ENCODE peak calls at places on chromosomes 7 and 10, in seven cellular contexts. S is fibroblast of mammary gland, T is upper lobe of left lung, R is HFF-Myc, X is retinal pigment epithelial cell, M is AG09309, A is fibroblast of lung. P is an unnamed sample.

GRCh38 chr7:1458676-1459511 is at the start of gene MICALL2:
- DNase-seq in S (peak), T (peak), R (peak), X (peak), M (no peak), A (peak), P (peak)

GRCh38 chr7:5426226-5426475 is 2.5 kb upstream of the TNRC18 start:
- DNase-seq in S (peak), T (no peak), R (no peak), X (no peak), M (no peak), A (peak), P (no peak)

GRCh38 chr7:44348300-44348699 is 22.9 kb upstream of the CAMK2B start:
- DNase-seq in S (peak), T (no peak), R (no peak), X (peak), M (no peak), A (no peak), P (no peak)

GRCh38 chr10:31526681-31527080 is 207.7 kb downstream of the ZEB1 start:
- DNase-seq in S (peak), T (no peak), R (no peak), X (no peak), M (no peak), A (peak), P (no peak)

GRCh38 chr10:16867556-16867955 is 50.3 kb upstream of the RSU1 start:
- DNase-seq in S (peak), T (no peak), R (no peak), X (peak), M (no peak), A (peak), P (no peak)

GRCh38 chr7:47378728-47379395 is 203.0 kb downstream of the TNS3 start:
- DNase-seq in S (no peak), T (no peak), R (no peak), X (no peak), M (no peak), A (no peak), P (no peak)

GRCh38 chr10:133143546-133143945 is 16.5 kb upstream of the KNDC1 start:
- DNase-seq in S (no peak), T (no peak), R (no peak), X (no peak), M (no peak), A (no peak), P (no peak)

GRCh38 chr10:77680811-77681210 is 43.2 kb upstream of the KCNMA1 start:
- DNase-seq in S (no peak), T (no peak), R (no peak), X (no peak), M (no peak), A (no peak), P (no peak)

GRCh38 chr7:152887191-152887590 is 127.6 kb downstream of the ACTR3B start:
- DNase-seq in S (no peak), T (peak), R (no peak), X (no peak), M (no peak), A (no peak), P (no peak)

GRCh38 chr10:113454341-113455061 is 98.4 kb upstream of the HABP2 start:
- DNase-seq in S (peak), T (peak), R (no peak), X (no peak), M (no peak), A (peak), P (no peak)

GRCh38 chr7:30906520-30907240 is 5.0 kb upstream of the AQP1 start:
- DNase-seq in S (peak), T (no peak), R (no peak), X (no peak), M (peak), A (peak), P (no peak)

GRCh38 chr7:70446448-70447143 is 685.3 kb upstream of the GALNT17 start:
- DNase-seq in S (no peak), T (no peak), R (no peak), X (no peak), M (no peak), A (no peak), P (no peak)

GRCh38 chr10:45442670-45443069 is 68.7 kb downstream of the ALOX5 start:
- DNase-seq in S (no peak), T (no peak), R (no peak), X (no peak), M (no peak), A (no peak), P (no peak)

GRCh38 chr10:29102233-29102632 is 186.6 kb upstream of the LYZL1 start:
- DNase-seq in S (no peak), T (no peak), R (no peak), X (no peak), M (no peak), A (peak), P (no peak)

GRCh38 chr10:131757285-131758058 is 143.3 kb upstream of the PPP2R2D start:
- DNase-seq in S (no peak), T (peak), R (no peak), X (no peak), M (no peak), A (no peak), P (no peak)

GRCh38 chr7:155456517-155456771 is 1.5 kb upstream of the EN2 start:
- DNase-seq in S (no peak), T (no peak), R (no peak), X (no peak), M (no peak), A (no peak), P (no peak)
- H3K4me3 ChIP-seq in S (no peak), T (peak), R (no peak), X (no peak), M (no peak), A (no peak), P (no peak)

DNA sequence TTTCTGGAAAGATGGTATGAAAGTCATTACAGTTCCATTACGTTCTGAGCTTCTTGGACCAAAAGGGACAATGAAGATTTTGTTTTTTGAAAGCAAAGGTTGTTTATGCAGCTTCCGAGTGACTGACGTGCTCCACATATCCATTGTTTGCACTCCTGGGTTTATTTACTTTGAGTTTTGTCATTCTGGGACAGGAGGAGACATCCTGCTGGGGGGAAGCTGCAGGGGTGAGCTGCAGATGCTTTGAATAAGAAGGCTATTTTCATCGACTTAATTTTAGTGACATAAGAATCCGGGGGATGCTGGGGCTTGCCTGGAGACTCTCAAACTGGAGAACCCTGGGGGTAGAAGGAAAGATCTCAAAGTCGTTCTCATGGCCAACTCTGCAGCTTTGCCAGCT is 12.7 kb upstream of the SFMBT2 start:
- DNase-seq in S (no peak), T (no peak), R (no peak), X (no peak), M (no peak), A (no peak), P (no peak)
- H3K4me3 ChIP-seq in S (no peak), T (no peak), R (no peak), X (no peak), M (no peak), A (no peak), P (no peak)

DNA sequence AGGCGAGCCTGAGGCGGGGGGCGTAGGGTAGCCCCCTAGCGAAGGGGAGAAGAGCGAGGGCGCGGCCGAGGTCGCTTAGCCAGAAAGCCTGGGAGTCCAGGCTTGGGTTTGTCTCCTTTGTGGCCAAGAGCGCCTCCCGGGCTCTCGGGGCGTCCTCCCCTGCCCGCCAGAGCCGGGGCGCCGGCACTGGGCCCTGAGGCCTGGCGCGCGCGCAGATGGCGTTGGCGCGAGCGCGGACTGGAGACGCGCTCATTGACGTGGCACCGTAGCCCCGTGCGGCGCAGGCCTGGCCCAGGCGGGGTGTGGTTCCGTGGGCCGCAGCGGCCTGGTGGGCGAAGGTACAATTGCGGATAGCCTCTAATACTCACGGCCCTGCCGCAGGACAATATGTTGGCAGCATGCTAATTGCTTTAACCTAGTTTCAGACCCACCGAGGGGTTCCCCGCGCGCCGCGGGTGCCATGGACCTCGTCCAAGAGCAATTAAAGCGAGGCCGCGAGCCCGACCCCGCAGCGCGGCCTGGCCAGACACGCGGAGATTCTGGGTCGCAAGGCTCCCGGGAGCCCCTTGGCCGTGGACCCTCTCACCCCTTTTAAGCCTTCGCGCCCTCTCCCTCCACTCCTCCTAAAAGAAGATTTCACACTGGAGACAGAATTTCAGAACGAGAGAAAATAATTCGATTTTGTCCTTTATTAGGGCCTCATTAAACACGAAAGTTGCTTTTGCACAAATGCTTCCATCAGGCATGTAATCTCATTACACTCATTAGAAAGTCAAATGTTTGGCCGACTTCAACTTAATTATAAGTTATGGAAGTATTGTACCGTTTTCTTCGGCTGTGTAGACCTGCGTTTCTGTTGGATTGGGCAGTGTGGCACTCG is 3.1 kb downstream of the PTF1A start:
- DNase-seq in S (no peak), T (no peak), R (no peak), X (no peak), M (no peak), A (no peak), P (no peak)
- H3K4me3 ChIP-seq in S (no peak), T (no peak), R (no peak), X (no peak), M (no peak), A (no peak), P (peak)

GRCh38 chr10:52258791-52259427 is 55.2 kb upstream of the DKK1 start:
- DNase-seq in S (no peak), T (no peak), R (no peak), X (no peak), M (no peak), A (peak), P (no peak)
- H3K4me3 ChIP-seq in S (no peak), T (no peak), R (no peak), X (no peak), M (no peak), A (no peak), P (no peak)

GRCh38 chr7:101161692-101162461 is 3.5 kb downstream of the VGF start:
- DNase-seq in S (no peak), T (no peak), R (no peak), X (no peak), M (no peak), A (no peak), P (no peak)
- H3K4me3 ChIP-seq in S (no peak), T (no peak), R (peak), X (no peak), M (no peak), A (no peak), P (no peak)

GRCh38 chr7:33043434-33043833 is 19.1 kb downstream of the NT5C3A start:
- DNase-seq in S (no peak), T (no peak), R (no peak), X (no peak), M (no peak), A (no peak), P (no peak)

GRCh38 chr7:33039257-33039904 is 23.2 kb downstream of the NT5C3A start:
- DNase-seq in S (peak), T (no peak), R (no peak), X (no peak), M (no peak), A (no peak), P (no peak)

GRCh38 chr7:33038639-33039038 is 23.9 kb downstream of the NT5C3A start:
- DNase-seq in S (no peak), T (no peak), R (no peak), X (no peak), M (no peak), A (no peak), P (no peak)

GRCh38 chr7:33040803-33041516 is 21.6 kb downstream of the NT5C3A start:
- DNase-seq in S (peak), T (peak), R (no peak), X (no peak), M (no peak), A (no peak), P (peak)

DNA sequence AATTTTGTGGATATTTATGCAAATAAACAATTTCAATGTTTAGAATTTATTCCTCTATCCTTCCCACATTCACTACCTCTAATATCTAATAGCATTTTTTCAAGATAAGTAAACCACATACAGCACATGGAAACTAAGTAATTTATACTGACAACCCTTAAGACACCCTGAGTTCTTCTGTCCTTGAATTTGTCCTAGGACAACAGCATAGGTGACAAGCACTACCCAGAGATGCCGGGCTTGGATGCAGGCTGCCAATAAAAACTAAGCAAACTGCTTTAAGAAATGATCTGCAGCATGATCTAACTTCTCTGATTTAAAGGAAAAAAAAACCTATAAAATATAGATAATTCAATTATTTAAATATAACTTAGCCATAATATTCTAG is 22.7 kb downstream of the NT5C3A start:
- DNase-seq in S (no peak), T (no peak), R (no peak), X (no peak), M (no peak), A (no peak), P (no peak)
- H3K4me3 ChIP-seq in S (peak), T (peak), R (peak), X (no peak), M (peak), A (peak), P (peak)

DNA sequence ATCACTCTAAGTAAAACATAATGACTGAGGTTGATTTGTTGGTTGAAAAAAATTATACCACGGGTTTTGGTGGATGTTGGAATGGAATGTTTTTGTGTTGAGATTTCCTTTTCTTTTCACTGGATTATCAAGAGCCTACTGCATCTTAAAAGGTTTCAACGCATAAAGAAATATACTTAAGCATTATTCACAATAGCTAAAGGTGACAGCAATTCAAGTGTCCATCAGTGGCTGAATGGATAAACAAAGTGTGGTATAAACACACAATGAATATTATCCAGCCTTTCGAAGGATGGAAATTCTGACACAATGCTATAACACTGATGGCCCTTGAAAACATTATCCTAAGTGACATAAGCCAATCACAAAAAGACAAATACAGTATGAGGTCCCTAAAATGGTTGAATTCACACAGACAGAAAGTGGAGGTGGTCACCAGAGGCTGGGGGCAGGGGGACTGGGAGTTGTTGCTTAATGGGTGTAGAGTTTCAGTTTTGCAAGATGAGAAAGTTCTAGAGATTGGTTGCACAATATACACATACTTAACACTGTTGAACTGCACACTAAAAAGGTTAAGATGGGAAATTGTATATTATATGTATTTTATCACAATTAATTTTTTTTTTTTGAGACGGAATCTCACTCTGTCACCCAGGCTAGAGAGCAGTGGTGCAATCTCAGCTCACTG is 122.3 kb downstream of the NRP1 start:
- DNase-seq in S (peak), T (no peak), R (no peak), X (no peak), M (no peak), A (no peak), P (no peak)
- H3K4me3 ChIP-seq in S (no peak), T (no peak), R (no peak), X (no peak), M (no peak), A (no peak), P (no peak)

GRCh38 chr7:55065079-55065478 is 46.3 kb downstream of the EGFR start:
- DNase-seq in S (peak), T (no peak), R (peak), X (no peak), M (peak), A (peak), P (no peak)
- H3K4me3 ChIP-seq in S (no peak), T (no peak), R (peak), X (no peak), M (no peak), A (peak), P (no peak)

DNA sequence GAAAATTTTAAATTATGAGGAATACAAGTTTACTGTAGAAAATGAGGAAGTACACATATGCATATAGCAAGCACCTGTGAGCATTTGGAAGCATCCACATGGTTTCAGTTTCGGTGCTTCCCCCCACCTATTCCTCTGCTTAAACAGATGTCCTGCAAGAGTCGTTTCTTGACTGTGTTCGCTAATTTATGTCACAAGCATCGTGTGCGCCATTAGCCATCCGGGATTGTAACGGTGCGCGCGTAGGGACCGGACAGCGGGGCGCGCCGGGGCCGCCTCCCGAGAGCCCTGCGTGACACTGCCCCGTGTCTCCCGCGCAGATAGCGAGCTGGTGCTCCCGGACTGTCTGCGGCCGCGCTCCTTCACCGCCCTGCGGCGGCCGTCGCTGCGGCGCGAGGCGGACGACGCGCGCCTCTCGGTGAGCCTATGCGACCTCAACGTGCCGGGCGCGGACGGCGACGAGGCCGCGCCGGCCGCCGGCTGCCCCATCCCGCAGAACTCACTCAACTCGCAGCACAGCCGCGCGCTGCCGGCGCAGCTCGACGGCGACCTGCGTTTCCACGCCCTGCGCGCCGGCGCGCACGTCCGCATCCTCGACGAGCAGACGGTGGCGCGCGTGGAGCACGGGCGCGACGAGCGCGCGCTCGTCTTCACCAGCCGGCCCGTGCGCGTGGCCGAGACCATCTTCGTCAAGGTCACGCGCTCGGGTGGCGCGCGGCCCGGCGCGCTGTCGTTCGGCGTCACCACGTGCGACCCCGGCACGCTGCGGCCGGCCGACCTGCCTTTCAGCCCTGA is 90.9 kb downstream of the NEURL1 start:
- DNase-seq in S (peak), T (no peak), R (no peak), X (no peak), M (no peak), A (peak), P (no peak)
- H3K4me3 ChIP-seq in S (no peak), T (peak), R (peak), X (no peak), M (peak), A (peak), P (peak)